ENCODE peak calls at places on chromosomes 12 and 14, in six cellular contexts. One of them, this sample, is unnamed. For H3K9me3 and H3K4me1, the result is how much of the 10 kb centered on the place peaks cover.

GRCh38 chr12:18340796-18341195 is 79.5 kb downstream of the PIK3C2G start:
- DNase-seq in NT2/D1: no peak
- DNase-seq in endodermal cell: no peak
- DNase-seq in H9: no peak
- DNase-seq in IMR-90: no peak
- DNase-seq in endothelial cell of umbilical vein: no peak
- DNase-seq in this sample: no peak

GRCh38 chr14:104228716-104229620 is 90.6 kb downstream of the KIF26A start:
- DNase-seq in NT2/D1: no peak
- DNase-seq in endodermal cell: no peak
- DNase-seq in H9: no peak
- DNase-seq in IMR-90: no peak
- DNase-seq in endothelial cell of umbilical vein: no peak
- DNase-seq in this sample: peak

GRCh38 chr12:131177599-131177998 is 223.9 kb downstream of the ADGRD1 start:
- DNase-seq in NT2/D1: no peak
- DNase-seq in endodermal cell: no peak
- DNase-seq in H9: no peak
- DNase-seq in IMR-90: no peak
- DNase-seq in endothelial cell of umbilical vein: no peak
- DNase-seq in this sample: no peak

GRCh38 chr12:45596366-45596765 is 133.1 kb upstream of the ARID2 start:
- DNase-seq in NT2/D1: no peak
- DNase-seq in endodermal cell: no peak
- DNase-seq in H9: no peak
- DNase-seq in IMR-90: no peak
- DNase-seq in endothelial cell of umbilical vein: no peak
- DNase-seq in this sample: no peak

GRCh38 chr12:113452458-113452857 is 19.2 kb downstream of the LHX5 start:
- DNase-seq in NT2/D1: no peak
- DNase-seq in endodermal cell: no peak
- DNase-seq in H9: no peak
- DNase-seq in IMR-90: no peak
- DNase-seq in endothelial cell of umbilical vein: no peak
- DNase-seq in this sample: no peak

GRCh38 chr12:57479376-57480115 is at the start of gene ARHGAP9:
- DNase-seq in NT2/D1: no peak
- DNase-seq in endodermal cell: no peak
- DNase-seq in H9: no peak
- DNase-seq in IMR-90: peak
- DNase-seq in endothelial cell of umbilical vein: no peak
- DNase-seq in this sample: no peak

GRCh38 chr12:120368789-120369475 is at the start of gene MSI1:
- DNase-seq in NT2/D1: no peak
- DNase-seq in endodermal cell: peak
- DNase-seq in H9: no peak
- DNase-seq in IMR-90: no peak
- DNase-seq in endothelial cell of umbilical vein: no peak
- DNase-seq in this sample: no peak

GRCh38 chr14:76917759-76918175 is 91.6 kb downstream of the LRRC74A start:
- DNase-seq in NT2/D1: no peak
- DNase-seq in endodermal cell: peak
- DNase-seq in H9: no peak
- DNase-seq in IMR-90: no peak
- DNase-seq in endothelial cell of umbilical vein: no peak
- DNase-seq in this sample: no peak

GRCh38 chr12:47311514-47311913 is 231.8 kb upstream of the AMIGO2 start:
- DNase-seq in NT2/D1: no peak
- DNase-seq in endodermal cell: no peak
- DNase-seq in H9: no peak
- DNase-seq in IMR-90: no peak
- DNase-seq in endothelial cell of umbilical vein: no peak
- DNase-seq in this sample: no peak

GRCh38 chr12:122282066-122282465 is 15.8 kb upstream of the VPS33A start:
- DNase-seq in NT2/D1: no peak
- DNase-seq in endodermal cell: peak
- DNase-seq in H9: no peak
- DNase-seq in IMR-90: peak
- DNase-seq in endothelial cell of umbilical vein: peak
- DNase-seq in this sample: no peak

GRCh38 chr12:71626098-71626497 is 37.5 kb downstream of the ZFC3H1 start:
- DNase-seq in NT2/D1: no peak
- DNase-seq in endodermal cell: no peak
- DNase-seq in H9: no peak
- DNase-seq in IMR-90: no peak
- DNase-seq in endothelial cell of umbilical vein: peak
- DNase-seq in this sample: no peak

GRCh38 chr12:40827923-40828592 is 135.8 kb downstream of the CNTN1 start:
- DNase-seq in NT2/D1: no peak
- DNase-seq in endodermal cell: peak
- DNase-seq in H9: no peak
- DNase-seq in IMR-90: no peak
- DNase-seq in endothelial cell of umbilical vein: no peak
- DNase-seq in this sample: no peak

GRCh38 chr14:67555518-67556090 is 22.5 kb downstream of the PLEKHH1 start:
- DNase-seq in NT2/D1: no peak
- DNase-seq in endodermal cell: no peak
- DNase-seq in H9: no peak
- DNase-seq in IMR-90: no peak
- DNase-seq in endothelial cell of umbilical vein: no peak
- DNase-seq in this sample: no peak

GRCh38 chr14:75543786-75544185 is 21.5 kb downstream of the BATF start:
- DNase-seq in NT2/D1: no peak
- DNase-seq in endodermal cell: no peak
- DNase-seq in H9: no peak
- DNase-seq in IMR-90: no peak
- DNase-seq in endothelial cell of umbilical vein: no peak
- DNase-seq in this sample: no peak

GRCh38 chr14:35406811-35407630 is 2.5 kb upstream of the NFKBIA start:
- DNase-seq in NT2/D1: no peak
- DNase-seq in endodermal cell: no peak
- DNase-seq in H9: no peak
- DNase-seq in IMR-90: peak
- DNase-seq in endothelial cell of umbilical vein: peak
- DNase-seq in this sample: no peak

GRCh38 chr12:90854136-90854689 is 100.8 kb downstream of the CCER1 start:
- DNase-seq in NT2/D1: peak
- DNase-seq in endodermal cell: peak
- DNase-seq in H9: no peak
- DNase-seq in IMR-90: peak
- DNase-seq in endothelial cell of umbilical vein: peak
- DNase-seq in this sample: no peak

GRCh38 chr14:72701610-72702009 is 192.3 kb downstream of the DPF3 start:
- DNase-seq in NT2/D1: no peak
- DNase-seq in endodermal cell: peak
- DNase-seq in H9: no peak
- DNase-seq in IMR-90: peak
- DNase-seq in endothelial cell of umbilical vein: no peak
- DNase-seq in this sample: no peak

GRCh38 chr14:103721334-103722120 is 5.9 kb downstream of the ZFYVE21 start:
- DNase-seq in NT2/D1: no peak
- DNase-seq in endodermal cell: no peak
- DNase-seq in H9: no peak
- DNase-seq in IMR-90: peak
- DNase-seq in endothelial cell of umbilical vein: no peak
- DNase-seq in this sample: no peak

GRCh38 chr14:54902143-54902520 is 494 bp downstream of the GCH1 start:
- DNase-seq in NT2/D1: peak
- DNase-seq in endodermal cell: peak
- DNase-seq in H9: peak
- DNase-seq in IMR-90: peak
- DNase-seq in endothelial cell of umbilical vein: no peak
- DNase-seq in this sample: peak

GRCh38 chr12:82207556-82207955 is 150.6 kb downstream of the CCDC59 start:
- DNase-seq in NT2/D1: no peak
- DNase-seq in endodermal cell: no peak
- DNase-seq in H9: no peak
- DNase-seq in IMR-90: no peak
- DNase-seq in endothelial cell of umbilical vein: no peak
- DNase-seq in this sample: no peak

GRCh38 chr12:33770652-33771051 is 251.6 kb upstream of the ALG10 start:
- DNase-seq in NT2/D1: no peak
- DNase-seq in endodermal cell: no peak
- DNase-seq in H9: no peak
- DNase-seq in IMR-90: no peak
- DNase-seq in endothelial cell of umbilical vein: no peak
- DNase-seq in this sample: no peak

GRCh38 chr14:38042356-38042755 is 165.3 kb upstream of the SSTR1 start:
- DNase-seq in NT2/D1: no peak
- DNase-seq in endodermal cell: peak
- DNase-seq in H9: no peak
- DNase-seq in IMR-90: peak
- DNase-seq in endothelial cell of umbilical vein: peak
- DNase-seq in this sample: no peak

DNA sequence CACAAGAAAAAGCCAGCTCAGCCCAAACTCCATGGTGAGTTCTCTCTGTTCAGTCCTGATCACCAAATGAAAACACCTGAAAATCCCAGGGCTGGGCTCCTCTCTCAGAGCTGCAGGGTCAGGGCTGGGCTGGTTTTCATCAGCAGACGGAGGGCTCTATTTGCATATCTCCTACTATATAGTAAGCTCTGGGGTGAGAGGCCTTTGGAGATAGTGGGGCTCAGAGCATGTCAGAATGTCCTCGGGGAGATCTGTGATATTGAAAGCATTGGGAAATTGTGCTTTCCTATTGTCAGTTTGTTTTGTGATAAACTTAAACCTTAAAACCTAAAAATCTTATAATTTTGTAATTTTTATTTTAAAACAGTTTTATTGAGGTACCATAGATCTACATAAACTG is 742.6 kb downstream of the TMEM121 start:
- DNase-seq in NT2/D1: no peak
- DNase-seq in endodermal cell: no peak
- DNase-seq in H9: no peak
- DNase-seq in IMR-90: no peak
- DNase-seq in endothelial cell of umbilical vein: no peak
- DNase-seq in this sample: no peak
- H3K9me3 ChIP-seq in NT2/D1: under half
- H3K9me3 ChIP-seq in endodermal cell: half or more
- H3K9me3 ChIP-seq in H9: half or more
- H3K9me3 ChIP-seq in IMR-90: under half
- H3K9me3 ChIP-seq in endothelial cell of umbilical vein: under half
- H3K9me3 ChIP-seq in this sample: under half

DNA sequence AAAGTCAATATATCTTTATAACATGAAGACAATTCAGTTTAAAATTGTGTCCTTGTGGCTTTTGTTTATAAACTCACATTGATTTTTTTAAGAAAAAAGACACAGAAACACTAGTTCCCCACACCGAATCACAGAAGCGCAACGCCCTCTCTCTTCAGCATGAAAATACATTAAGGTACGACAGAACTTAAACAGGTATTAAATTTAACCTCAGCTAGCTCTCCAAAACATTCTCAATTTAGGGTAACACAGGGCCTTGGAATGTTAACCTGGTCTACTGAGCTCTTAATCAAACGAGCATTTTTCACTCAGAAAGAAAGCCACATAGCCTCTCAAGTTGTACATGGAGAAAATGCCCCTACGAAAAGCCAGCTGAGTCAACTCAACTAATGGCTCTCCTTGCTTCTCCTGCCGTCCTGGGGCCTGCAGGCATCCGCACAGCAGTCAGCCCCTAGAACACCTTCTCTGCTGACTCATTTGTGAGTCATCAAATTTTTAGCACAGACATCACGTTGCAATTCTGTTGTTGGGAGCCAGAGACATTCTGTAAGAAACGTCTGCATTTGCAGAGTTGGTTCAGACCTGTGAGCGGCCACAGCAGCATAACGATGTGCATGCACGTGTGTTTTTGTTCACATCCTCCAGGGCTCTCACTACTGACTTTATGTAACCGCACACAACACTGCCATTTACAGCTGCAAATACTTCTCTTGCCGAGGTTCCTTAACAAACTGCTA is 141.6 kb downstream of the ITPR2 start:
- DNase-seq in NT2/D1: peak
- DNase-seq in endodermal cell: peak
- DNase-seq in H9: peak
- DNase-seq in IMR-90: peak
- DNase-seq in endothelial cell of umbilical vein: peak
- DNase-seq in this sample: peak
- H3K9ac ChIP-seq in NT2/D1: no peak
- H3K9ac ChIP-seq in endodermal cell: no peak
- H3K9ac ChIP-seq in H9: no peak
- H3K9ac ChIP-seq in IMR-90: no peak
- H3K9ac ChIP-seq in endothelial cell of umbilical vein: peak
- H3K9ac ChIP-seq in this sample: no peak

GRCh38 chr14:105330491-105330895 is 15.9 kb downstream of the PACS2 start:
- DNase-seq in NT2/D1: no peak
- DNase-seq in endodermal cell: no peak
- DNase-seq in H9: no peak
- DNase-seq in IMR-90: peak
- DNase-seq in endothelial cell of umbilical vein: peak
- DNase-seq in this sample: peak

GRCh38 chr14:105329411-105330200 is 15.1 kb downstream of the PACS2 start:
- DNase-seq in NT2/D1: no peak
- DNase-seq in endodermal cell: no peak
- DNase-seq in H9: no peak
- DNase-seq in IMR-90: no peak
- DNase-seq in endothelial cell of umbilical vein: no peak
- DNase-seq in this sample: no peak

GRCh38 chr14:105328070-105328677 is 13.6 kb downstream of the PACS2 start:
- DNase-seq in NT2/D1: no peak
- DNase-seq in endodermal cell: peak
- DNase-seq in H9: no peak
- DNase-seq in IMR-90: no peak
- DNase-seq in endothelial cell of umbilical vein: no peak
- DNase-seq in this sample: no peak

GRCh38 chr14:105326891-105327694 is 12.5 kb downstream of the PACS2 start:
- DNase-seq in NT2/D1: no peak
- DNase-seq in endodermal cell: peak
- DNase-seq in H9: peak
- DNase-seq in IMR-90: no peak
- DNase-seq in endothelial cell of umbilical vein: no peak
- DNase-seq in this sample: no peak

GRCh38 chr14:105328678-105329390 is 14.3 kb downstream of the PACS2 start:
- DNase-seq in NT2/D1: no peak
- DNase-seq in endodermal cell: peak
- DNase-seq in H9: no peak
- DNase-seq in IMR-90: no peak
- DNase-seq in endothelial cell of umbilical vein: no peak
- DNase-seq in this sample: no peak
- H3K4me1 ChIP-seq in NT2/D1: under half
- H3K4me1 ChIP-seq in endodermal cell: under half
- H3K4me1 ChIP-seq in H9: under half
- H3K4me1 ChIP-seq in IMR-90: under half
- H3K4me1 ChIP-seq in endothelial cell of umbilical vein: under half
- H3K4me1 ChIP-seq in this sample: under half

GRCh38 chr12:133080619-133081407 is at the start of gene ZNF140:
- DNase-seq in NT2/D1: peak
- DNase-seq in endodermal cell: peak
- DNase-seq in H9: peak
- DNase-seq in IMR-90: peak
- DNase-seq in endothelial cell of umbilical vein: peak
- DNase-seq in this sample: peak
- H3K9me3 ChIP-seq in NT2/D1: half or more
- H3K9me3 ChIP-seq in endodermal cell: half or more
- H3K9me3 ChIP-seq in H9: under half
- H3K9me3 ChIP-seq in IMR-90: under half
- H3K9me3 ChIP-seq in endothelial cell of umbilical vein: under half
- H3K9me3 ChIP-seq in this sample: half or more

GRCh38 chr14:99729991-99730875 is 46.1 kb downstream of the CYP46A1 start:
- DNase-seq in NT2/D1: peak
- DNase-seq in endodermal cell: peak
- DNase-seq in H9: peak
- DNase-seq in IMR-90: peak
- DNase-seq in endothelial cell of umbilical vein: peak
- DNase-seq in this sample: peak
- H3K9ac ChIP-seq in NT2/D1: peak
- H3K9ac ChIP-seq in endodermal cell: peak
- H3K9ac ChIP-seq in H9: no peak
- H3K9ac ChIP-seq in IMR-90: peak
- H3K9ac ChIP-seq in endothelial cell of umbilical vein: peak
- H3K9ac ChIP-seq in this sample: no peak

This sample was measured in kidney.